ENCODE peak calls at places on chromosomes 5 and 9, in seven cellular contexts. D is stomach, K is HCT116, T is K562, C is sigmoid colon, R is Panc1, H is transverse colon. U is an unnamed sample. For H3K4me1, the result is how much of the 10 kb centered on the place peaks cover.

GRCh38 chr5:180209137-180209581 is at the start of gene RASGEF1C:
- DNase-seq in D (peak), K (peak), T (peak), C (no peak), R (no peak), H (peak), U (no peak)

GRCh38 chr5:113606298-113607134 is 93.0 kb downstream of the YTHDC2 start:
- DNase-seq in D (peak), K (peak), T (peak), C (no peak), R (peak), H (peak), U (no peak)

GRCh38 chr9:71765693-71766092 is 2.6 kb downstream of the CEMIP2 start:
- DNase-seq in D (no peak), K (no peak), T (no peak), C (no peak), R (no peak), H (no peak), U (no peak)

GRCh38 chr9:131677051-131677444 is 62.8 kb downstream of the RAPGEF1 start:
- DNase-seq in D (no peak), K (no peak), T (no peak), C (no peak), R (no peak), H (no peak), U (no peak)

GRCh38 chr5:1526681-1527131 is 2.9 kb upstream of the LPCAT1 start:
- DNase-seq in D (peak), K (no peak), T (no peak), C (peak), R (no peak), H (peak), U (peak)

GRCh38 chr9:35746583-35746982 is 2.4 kb downstream of the GBA2 start:
- DNase-seq in D (no peak), K (no peak), T (no peak), C (no peak), R (no peak), H (peak), U (no peak)

GRCh38 chr5:33338336-33339110 is 102.2 kb upstream of the TARS1 start:
- DNase-seq in D (no peak), K (no peak), T (no peak), C (no peak), R (no peak), H (no peak), U (no peak)

GRCh38 chr9:84932915-84933527 is 263.5 kb downstream of the NTRK2 start:
- DNase-seq in D (no peak), K (no peak), T (no peak), C (no peak), R (no peak), H (no peak), U (no peak)

GRCh38 chr5:142325677-142326479 is 1.1 kb upstream of the SPRY4 start:
- DNase-seq in D (peak), K (peak), T (peak), C (peak), R (no peak), H (peak), U (no peak)

GRCh38 chr9:130298663-130299279 is 33.2 kb downstream of the HMCN2 start:
- DNase-seq in D (no peak), K (no peak), T (peak), C (no peak), R (no peak), H (no peak), U (no peak)

GRCh38 chr5:17379188-17379951 is 118.7 kb upstream of the TAF11L2 start:
- DNase-seq in D (no peak), K (no peak), T (no peak), C (no peak), R (no peak), H (no peak), U (no peak)

GRCh38 chr5:43215073-43215631 is 23.1 kb downstream of the NIM1K start:
- DNase-seq in D (no peak), K (no peak), T (no peak), C (no peak), R (no peak), H (no peak), U (no peak)

GRCh38 chr5:83559141-83559785 is 87.7 kb downstream of the VCAN start:
- DNase-seq in D (no peak), K (no peak), T (no peak), C (no peak), R (no peak), H (no peak), U (no peak)

GRCh38 chr5:119359737-119360413 is 4.1 kb downstream of the TNFAIP8 start:
- DNase-seq in D (no peak), K (no peak), T (no peak), C (no peak), R (no peak), H (no peak), U (no peak)
- H3K4me1 ChIP-seq in D (half or more), K (under half), T (half or more), C (under half), R (under half), H (under half), U (half or more)

GRCh38 chr5:133050500-133050899 is 1.3 kb upstream of the HSPA4 start:
- DNase-seq in D (no peak), K (no peak), T (no peak), C (no peak), R (no peak), H (no peak), U (no peak)
- H3K27ac ChIP-seq in D (peak), K (peak), T (peak), C (peak), R (peak), H (peak), U (peak)

GRCh38 chr9:107455461-107456155 is 34.0 kb downstream of the KLF4 start:
- DNase-seq in D (no peak), K (no peak), T (no peak), C (no peak), R (no peak), H (no peak), U (no peak)
- TF ChIP-seq POLR2AphosphoS5 in D (no peak), K (no peak), T (no peak), C (no peak), R (no peak), H (no peak), U (no peak)

DNA sequence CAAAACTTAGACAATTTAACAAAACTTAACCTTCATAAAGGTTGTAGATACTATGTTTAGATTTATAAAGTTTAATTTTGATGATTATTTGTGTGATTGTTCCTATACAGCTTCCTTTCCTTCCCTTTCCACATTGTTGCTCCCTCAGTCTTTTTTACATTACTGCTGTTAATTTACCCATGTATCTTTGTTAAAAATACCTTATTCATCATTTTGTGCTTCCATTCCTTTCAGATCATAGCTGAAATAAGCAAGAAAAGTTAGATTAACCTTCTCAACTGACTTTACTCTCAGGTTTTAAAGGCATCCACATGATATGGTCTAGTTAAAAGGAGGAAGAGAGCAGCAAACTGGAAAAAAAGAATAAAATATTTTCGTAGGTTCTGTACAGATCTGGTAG is 2.0 kb downstream of the SMAD5 start:
- DNase-seq in D (no peak), K (no peak), T (no peak), C (no peak), R (no peak), H (no peak), U (no peak)
- H3K4me1 ChIP-seq in D (half or more), K (under half), T (under half), C (half or more), R (under half), H (under half), U (half or more)

DNA sequence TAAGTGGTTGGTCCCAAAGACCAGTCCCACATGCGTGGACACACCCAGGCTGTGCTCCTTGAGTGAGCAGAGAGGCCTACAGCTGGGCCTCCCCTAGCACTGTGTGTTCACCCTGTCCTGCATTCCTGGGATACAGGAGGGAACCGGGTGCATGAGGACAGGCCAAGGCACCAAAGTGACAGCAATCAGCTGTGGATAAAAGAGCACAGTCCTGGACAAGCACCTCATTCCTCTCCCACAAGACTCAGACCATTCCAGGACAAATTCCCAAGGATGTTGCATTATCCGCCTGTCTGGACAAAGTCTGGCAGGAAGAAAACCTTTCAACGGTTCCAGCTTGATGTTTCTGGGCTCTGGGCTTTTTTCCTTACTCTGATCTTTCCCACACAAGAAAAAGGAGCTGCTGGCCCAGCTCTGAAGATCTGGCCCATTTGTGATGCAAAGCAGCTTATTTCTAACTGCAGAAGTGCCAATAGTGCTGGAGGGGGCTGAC is 273.2 kb downstream of the ENC1 start:
- DNase-seq in D (no peak), K (no peak), T (no peak), C (no peak), R (no peak), H (no peak), U (no peak)
- H3K27ac ChIP-seq in D (peak), K (no peak), T (no peak), C (peak), R (no peak), H (no peak), U (peak)

GRCh38 chr9:111978616-111979015 is 82.0 kb downstream of the UGCG start:
- DNase-seq in D (no peak), K (no peak), T (no peak), C (no peak), R (no peak), H (no peak), U (no peak)
- TF ChIP-seq POLR2AphosphoS5 in D (no peak), K (no peak), T (no peak), C (no peak), R (no peak), H (no peak), U (no peak)

DNA sequence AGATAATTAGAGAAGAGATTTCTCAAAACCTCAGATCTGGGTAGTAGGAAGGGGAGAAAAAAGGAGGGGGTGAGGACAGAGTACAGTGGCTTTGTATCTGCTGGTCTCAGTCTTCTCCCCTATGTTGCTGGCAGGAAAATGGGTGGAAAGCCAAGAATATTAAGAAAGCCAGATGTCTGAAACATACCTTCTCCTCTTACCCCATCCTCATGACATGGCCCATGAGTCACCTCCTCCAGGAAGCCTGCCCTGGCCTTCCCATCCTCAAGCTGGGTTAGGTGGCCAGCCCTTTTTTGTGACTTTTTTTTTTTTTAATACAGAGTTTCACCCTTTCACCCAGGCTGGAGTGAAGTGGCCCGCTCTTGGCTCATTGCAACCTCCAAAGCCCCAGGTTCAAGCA is 61.8 kb downstream of the ABCA1 start:
- DNase-seq in D (no peak), K (no peak), T (no peak), C (no peak), R (no peak), H (no peak), U (no peak)
- H3K4me1 ChIP-seq in D (half or more), K (under half), T (under half), C (half or more), R (under half), H (under half), U (half or more)

GRCh38 chr5:67203701-67204074 is 7.1 kb upstream of the CD180 start:
- DNase-seq in D (no peak), K (no peak), T (no peak), C (no peak), R (no peak), H (no peak), U (no peak)

GRCh38 chr5:67205981-67206380 is 9.4 kb upstream of the CD180 start:
- DNase-seq in D (no peak), K (no peak), T (no peak), C (peak), R (no peak), H (no peak), U (no peak)

GRCh38 chr5:67206381-67207328 is 10.1 kb upstream of the CD180 start:
- DNase-seq in D (peak), K (peak), T (peak), C (peak), R (peak), H (peak), U (no peak)

GRCh38 chr5:67202830-67203229 is 6.2 kb upstream of the CD180 start:
- DNase-seq in D (no peak), K (no peak), T (no peak), C (no peak), R (no peak), H (no peak), U (no peak)

GRCh38 chr5:67204821-67205220 is 8.2 kb upstream of the CD180 start:
- DNase-seq in D (no peak), K (no peak), T (no peak), C (no peak), R (no peak), H (no peak), U (no peak)
- H3K27ac ChIP-seq in D (no peak), K (no peak), T (no peak), C (no peak), R (no peak), H (peak), U (peak)

DNA sequence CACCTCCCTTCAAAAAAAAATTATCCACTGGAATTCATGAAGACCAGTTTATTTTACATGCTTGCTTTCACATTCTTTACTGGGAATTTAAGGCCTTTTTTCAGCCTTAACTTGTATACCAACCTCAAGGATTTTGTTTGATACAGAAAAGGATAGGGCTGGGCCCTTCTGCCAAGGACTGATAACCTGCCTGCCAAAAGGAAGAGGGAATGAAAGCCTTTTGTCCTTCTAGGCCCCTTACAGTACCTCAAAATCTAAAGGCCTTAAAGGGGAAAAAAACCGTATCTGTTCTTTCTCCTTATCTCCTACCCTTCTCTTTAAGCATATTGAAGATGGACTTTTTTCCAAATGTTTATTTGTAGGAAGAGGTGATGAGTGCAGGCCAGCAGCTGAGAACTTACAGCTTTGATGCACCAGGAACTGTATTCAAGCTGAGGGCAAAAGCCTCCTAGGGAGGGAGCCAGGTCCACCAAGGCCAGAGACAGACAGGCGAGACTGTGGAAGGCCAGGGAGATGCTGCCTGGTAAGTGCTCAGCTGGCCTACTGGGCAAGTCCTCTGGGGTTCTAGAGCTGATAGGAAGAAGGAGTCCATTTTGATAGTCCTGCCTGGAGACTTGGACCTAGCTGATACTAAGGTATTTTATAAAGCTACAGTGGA is 31.8 kb downstream of the FAXDC2 start:
- DNase-seq in D (no peak), K (no peak), T (peak), C (no peak), R (no peak), H (no peak), U (no peak)
- TF ChIP-seq POLR2AphosphoS5 in D (no peak), K (peak), T (peak), C (no peak), R (no peak), H (no peak), U (no peak)

DNA sequence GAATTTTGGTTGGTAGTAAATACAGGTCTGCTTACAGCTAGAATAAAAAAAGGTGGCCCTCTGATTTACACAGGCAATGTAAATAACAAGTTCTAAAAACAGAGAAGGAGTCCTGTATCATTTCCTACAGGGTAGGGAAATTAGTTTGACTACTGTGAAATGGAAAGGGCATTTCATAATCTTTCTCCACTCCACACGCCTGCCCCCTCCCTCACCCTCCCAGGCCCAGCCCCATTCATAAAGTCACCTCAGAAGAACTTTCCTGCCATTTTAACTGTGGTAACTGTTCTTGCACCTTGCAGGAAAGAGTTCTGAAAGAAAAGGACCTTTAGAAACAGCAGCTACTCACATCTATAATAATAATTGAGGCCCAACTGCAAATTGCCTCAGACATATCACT is 69.7 kb downstream of the MEF2C start:
- DNase-seq in D (no peak), K (no peak), T (no peak), C (no peak), R (no peak), H (no peak), U (no peak)
- H3K4me1 ChIP-seq in D (under half), K (under half), T (under half), C (under half), R (under half), H (under half), U (under half)

U was measured in vagina.